ENCODE peak calls at places on chromosomes 3 and 15, in six cellular contexts. One of them, this sample, is unnamed.

GRCh38 chr3:191366675-191367074 is 36.3 kb upstream of the UTS2B start:
- DNase-seq in NCI-H2081: no peak
- DNase-seq in aorta: no peak
- DNase-seq in activated CD4-positive, alpha-beta T cell treated with anti-CD3 and anti-CD28 coated beads, Interleukin-2, amount 50 U/mL, for 1 hour: no peak
- DNase-seq in GM20000: no peak
- DNase-seq in SK-MEL-5: no peak
- DNase-seq in this sample: no peak

GRCh38 chr3:63948995-63949394 is 36.8 kb upstream of the SCAANT1 start:
- DNase-seq in aorta: no peak
- DNase-seq in SK-MEL-5: no peak
- DNase-seq in GM20000: no peak
- DNase-seq in activated CD4-positive, alpha-beta T cell treated with anti-CD3 and anti-CD28 coated beads, Interleukin-2, amount 50 U/mL, for 1 hour: no peak
- DNase-seq in NCI-H2081: no peak
- DNase-seq in this sample: no peak

GRCh38 chr3:159854500-159855124 is 134.0 kb upstream of the IL12A start:
- DNase-seq in activated CD4-positive, alpha-beta T cell treated with anti-CD3 and anti-CD28 coated beads, Interleukin-2, amount 50 U/mL, for 1 hour: no peak
- DNase-seq in GM20000: no peak
- DNase-seq in NCI-H2081: no peak
- DNase-seq in aorta: no peak
- DNase-seq in SK-MEL-5: no peak
- DNase-seq in this sample: no peak

GRCh38 chr3:99875573-99875924 is 57.9 kb downstream of the CMSS1 start:
- DNase-seq in GM20000: no peak
- DNase-seq in NCI-H2081: no peak
- DNase-seq in activated CD4-positive, alpha-beta T cell treated with anti-CD3 and anti-CD28 coated beads, Interleukin-2, amount 50 U/mL, for 1 hour: no peak
- DNase-seq in aorta: no peak
- DNase-seq in SK-MEL-5: no peak
- DNase-seq in this sample: no peak

GRCh38 chr15:52682776-52683175 is 3.6 kb upstream of the ATOSA start:
- DNase-seq in GM20000: peak; percentile 34
- DNase-seq in activated CD4-positive, alpha-beta T cell treated with anti-CD3 and anti-CD28 coated beads, Interleukin-2, amount 50 U/mL, for 1 hour: no peak
- DNase-seq in aorta: no peak
- DNase-seq in NCI-H2081: no peak
- DNase-seq in SK-MEL-5: no peak
- DNase-seq in this sample: no peak

GRCh38 chr15:98772895-98773294 is 124.6 kb downstream of the IGF1R start:
- DNase-seq in GM20000: no peak
- DNase-seq in activated CD4-positive, alpha-beta T cell treated with anti-CD3 and anti-CD28 coated beads, Interleukin-2, amount 50 U/mL, for 1 hour: no peak
- DNase-seq in aorta: no peak
- DNase-seq in SK-MEL-5: no peak
- DNase-seq in NCI-H2081: no peak
- DNase-seq in this sample: no peak

GRCh38 chr3:43239755-43240154 is 46.6 kb upstream of the SNRK start:
- DNase-seq in SK-MEL-5: no peak
- DNase-seq in GM20000: no peak
- DNase-seq in NCI-H2081: no peak
- DNase-seq in activated CD4-positive, alpha-beta T cell treated with anti-CD3 and anti-CD28 coated beads, Interleukin-2, amount 50 U/mL, for 1 hour: no peak
- DNase-seq in aorta: no peak
- DNase-seq in this sample: no peak

GRCh38 chr15:31324739-31325431 is 1.8 kb upstream of the KLF13 start:
- DNase-seq in SK-MEL-5: no peak
- DNase-seq in NCI-H2081: no peak
- DNase-seq in aorta: no peak
- DNase-seq in activated CD4-positive, alpha-beta T cell treated with anti-CD3 and anti-CD28 coated beads, Interleukin-2, amount 50 U/mL, for 1 hour: no peak
- DNase-seq in GM20000: no peak
- DNase-seq in this sample: peak; percentile 31

GRCh38 chr15:68313501-68314390 is 36.2 kb downstream of the FEM1B start:
- DNase-seq in GM20000: no peak
- DNase-seq in SK-MEL-5: no peak
- DNase-seq in NCI-H2081: no peak
- DNase-seq in aorta: no peak
- DNase-seq in activated CD4-positive, alpha-beta T cell treated with anti-CD3 and anti-CD28 coated beads, Interleukin-2, amount 50 U/mL, for 1 hour: no peak
- DNase-seq in this sample: no peak

GRCh38 chr3:151446002-151446340 is 14.9 kb downstream of the IGSF10 start:
- DNase-seq in NCI-H2081: no peak
- DNase-seq in SK-MEL-5: no peak
- DNase-seq in activated CD4-positive, alpha-beta T cell treated with anti-CD3 and anti-CD28 coated beads, Interleukin-2, amount 50 U/mL, for 1 hour: no peak
- DNase-seq in aorta: no peak
- DNase-seq in GM20000: no peak
- DNase-seq in this sample: no peak

GRCh38 chr15:55993804-55994539 is 560 bp upstream of the NEDD4 start:
- DNase-seq in aorta: no peak
- DNase-seq in GM20000: no peak
- DNase-seq in activated CD4-positive, alpha-beta T cell treated with anti-CD3 and anti-CD28 coated beads, Interleukin-2, amount 50 U/mL, for 1 hour: no peak
- DNase-seq in NCI-H2081: no peak
- DNase-seq in SK-MEL-5: peak; percentile 41
- DNase-seq in this sample: no peak

GRCh38 chr15:98614681-98615080 is 33.7 kb upstream of the IGF1R start:
- DNase-seq in SK-MEL-5: no peak
- DNase-seq in NCI-H2081: no peak
- DNase-seq in activated CD4-positive, alpha-beta T cell treated with anti-CD3 and anti-CD28 coated beads, Interleukin-2, amount 50 U/mL, for 1 hour: no peak
- DNase-seq in GM20000: no peak
- DNase-seq in aorta: no peak
- DNase-seq in this sample: no peak

GRCh38 chr15:44713006-44713966 is 2.0 kb downstream of the B2M start:
- DNase-seq in SK-MEL-5: peak; percentile 79
- DNase-seq in GM20000: no peak
- DNase-seq in activated CD4-positive, alpha-beta T cell treated with anti-CD3 and anti-CD28 coated beads, Interleukin-2, amount 50 U/mL, for 1 hour: no peak
- DNase-seq in aorta: no peak
- DNase-seq in NCI-H2081: peak; percentile 20
- DNase-seq in this sample: no peak

GRCh38 chr3:46574263-46574662 is 8.2 kb upstream of the LRRC2 start:
- DNase-seq in NCI-H2081: no peak
- DNase-seq in GM20000: no peak
- DNase-seq in activated CD4-positive, alpha-beta T cell treated with anti-CD3 and anti-CD28 coated beads, Interleukin-2, amount 50 U/mL, for 1 hour: no peak
- DNase-seq in aorta: no peak
- DNase-seq in SK-MEL-5: no peak
- DNase-seq in this sample: no peak

GRCh38 chr3:173411288-173412064 is 13.9 kb downstream of the NLGN1 start:
- DNase-seq in aorta: no peak
- DNase-seq in NCI-H2081: peak; percentile 55
- DNase-seq in GM20000: no peak
- DNase-seq in SK-MEL-5: peak; percentile 75
- DNase-seq in activated CD4-positive, alpha-beta T cell treated with anti-CD3 and anti-CD28 coated beads, Interleukin-2, amount 50 U/mL, for 1 hour: no peak
- DNase-seq in this sample: no peak

GRCh38 chr15:71447328-71448250 is 332.3 kb downstream of the THSD4 start:
- DNase-seq in GM20000: no peak
- DNase-seq in activated CD4-positive, alpha-beta T cell treated with anti-CD3 and anti-CD28 coated beads, Interleukin-2, amount 50 U/mL, for 1 hour: no peak
- DNase-seq in NCI-H2081: no peak
- DNase-seq in SK-MEL-5: no peak
- DNase-seq in aorta: no peak
- DNase-seq in this sample: no peak

GRCh38 chr15:62606376-62607164 is 436.0 kb upstream of the TPM1 start:
- DNase-seq in GM20000: no peak
- DNase-seq in activated CD4-positive, alpha-beta T cell treated with anti-CD3 and anti-CD28 coated beads, Interleukin-2, amount 50 U/mL, for 1 hour: no peak
- DNase-seq in NCI-H2081: no peak
- DNase-seq in aorta: no peak
- DNase-seq in SK-MEL-5: peak; percentile 90
- DNase-seq in this sample: no peak

GRCh38 chr15:97096303-97096835 is 765.9 kb downstream of the NR2F2 start:
- DNase-seq in SK-MEL-5: no peak
- DNase-seq in aorta: no peak
- DNase-seq in activated CD4-positive, alpha-beta T cell treated with anti-CD3 and anti-CD28 coated beads, Interleukin-2, amount 50 U/mL, for 1 hour: no peak
- DNase-seq in GM20000: no peak
- DNase-seq in NCI-H2081: no peak
- DNase-seq in this sample: no peak